ENCODE peak calls at places on chromosomes 16 and 17, in four cellular contexts. W is gastrocnemius medialis, L is upper lobe of left lung, J is left lung. D is an unnamed sample.
A peak's percentile ranks its signal among the peaks of the same experiment; 100 is the strongest.

GRCh38 chr16:14331020-14331419 is 259.9 kb downstream of the MRTFB start:
- DNase-seq in J (no peak), L (no peak), W (no peak), D (no peak)

GRCh38 chr16:58510776-58511628 is 4.3 kb upstream of the SETD6 start:
- DNase-seq in W (no peak), L (no peak), J (no peak), D (no peak)

GRCh38 chr17:29589524-29590260 is at the start of gene GIT1:
- DNase-seq in W (peak; percentile 75), L (peak; percentile 92), J (peak; percentile 86), D (peak; percentile 90)

GRCh38 chr17:58831780-58832179 is 76.1 kb downstream of the PPM1E start:
- DNase-seq in W (no peak), J (no peak), L (no peak), D (no peak)

GRCh38 chr17:56292010-56292409 is 138.7 kb downstream of the ANKFN1 start:
- DNase-seq in W (no peak), L (no peak), J (no peak), D (no peak)

GRCh38 chr17:57724038-57724728 is 20.9 kb downstream of the CCDC182 start:
- DNase-seq in W (no peak), J (no peak), L (no peak), D (no peak)

GRCh38 chr16:67431077-67431804 is at the start of gene HSD11B2:
- DNase-seq in L (peak; percentile 63), J (peak; percentile 57), W (no peak), D (no peak)

GRCh38 chr17:74975943-74976342 is 3.4 kb upstream of the HID1 start:
- DNase-seq in J (no peak), L (no peak), W (no peak), D (no peak)

GRCh38 chr16:11977206-11978041 is 890 bp downstream of the SNX29 start:
- DNase-seq in L (no peak), W (no peak), J (no peak), D (no peak)

GRCh38 chr16:71461686-71462648 is at the start of gene ZNF23:
- DNase-seq in L (peak; percentile 89), J (peak; percentile 90), W (peak; percentile 74), D (peak; percentile 64)

GRCh38 chr17:9897569-9897968 is 7.5 kb downstream of the RCVRN start:
- DNase-seq in W (no peak), L (no peak), J (no peak), D (no peak)

GRCh38 chr17:61179316-61179715 is 220.3 kb upstream of the TBX2 start:
- DNase-seq in J (no peak), W (no peak), L (no peak), D (no peak)

GRCh38 chr16:55710466-55710865 is 54.7 kb downstream of the SLC6A2 start:
- DNase-seq in J (no peak), W (no peak), L (no peak), D (no peak)

GRCh38 chr16:49081556-49081955 is 200.1 kb downstream of the CBLN1 start:
- DNase-seq in J (no peak), L (no peak), W (no peak), D (no peak)

GRCh38 chr17:74480290-74480689 is 13.9 kb downstream of the CD300A start:
- DNase-seq in L (no peak), W (no peak), J (no peak), D (no peak)

GRCh38 chr16:10028644-10029043 is 153.6 kb downstream of the GRIN2A start:
- DNase-seq in J (no peak), W (no peak), L (no peak), D (no peak)

GRCh38 chr17:22515599-22515998 is 823.3 kb downstream of the KCNJ18 start:
- DNase-seq in W (no peak), J (no peak), L (no peak), D (no peak)
- H3K9me3 ChIP-seq in W (no peaks in the 10 kb centered on the region), J (no peaks in the 10 kb centered on the region), L (no peaks in the 10 kb centered on the region), D (no peaks in the 10 kb centered on the region)

GRCh38 chr17:77025781-77026180 is 115.0 kb upstream of the SEC14L1 start:
- DNase-seq in J (no peak), W (no peak), L (no peak), D (no peak)

GRCh38 chr17:77032929-77033328 is 107.8 kb upstream of the SEC14L1 start:
- DNase-seq in W (no peak), L (no peak), J (no peak), D (no peak)

GRCh38 chr17:77028900-77029299 is 111.9 kb upstream of the SEC14L1 start:
- DNase-seq in W (no peak), L (no peak), J (no peak), D (no peak)

GRCh38 chr17:77022766-77023165 is 118.0 kb upstream of the SEC14L1 start:
- DNase-seq in L (no peak), J (no peak), W (no peak), D (no peak)

DNA sequence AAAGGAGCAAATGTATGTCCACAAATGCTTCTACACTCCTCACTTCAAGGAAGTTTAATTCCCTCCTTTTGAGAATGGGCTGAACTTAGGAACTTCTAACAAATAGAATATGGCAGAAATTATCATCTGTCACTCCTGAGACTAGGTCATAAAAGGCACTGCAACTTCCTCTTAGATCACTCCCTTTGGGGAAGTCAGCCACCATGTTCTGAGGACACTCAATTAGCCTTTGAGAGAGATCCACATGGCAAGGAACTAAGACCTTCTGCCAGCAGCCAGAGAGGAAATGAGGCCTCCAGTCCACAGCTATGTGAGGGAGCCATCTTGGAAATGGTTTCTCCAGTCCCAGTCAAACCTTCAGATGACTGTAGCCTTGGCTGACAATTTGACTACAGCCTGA is 113.5 kb upstream of the SEC14L1 start:
- DNase-seq in J (no peak), W (no peak), L (no peak), D (no peak)
- H3K9me3 ChIP-seq in J (no peaks in the 10 kb centered on the region), W (no peaks in the 10 kb centered on the region), L (peaks cover 7% of the 10 kb centered on the region), D (no peaks in the 10 kb centered on the region)

GRCh38 chr16:35516551-35516950 is 2057.1 kb downstream of the TP53TG3F start:
- DNase-seq in W (no peak), J (no peak), L (no peak), D (no peak)
- H3K9me3 ChIP-seq in W (no peaks in the 10 kb centered on the region), J (no peaks in the 10 kb centered on the region), L (no peaks in the 10 kb centered on the region), D (no peaks in the 10 kb centered on the region)

GRCh38 chr17:4028436-4028835 is 64.2 kb upstream of the ATP2A3 start:
- DNase-seq in J (no peak), W (no peak), L (no peak), D (no peak)
- H3K9me3 ChIP-seq in J (no peaks in the 10 kb centered on the region), W (no peaks in the 10 kb centered on the region), L (peaks cover 8% of the 10 kb centered on the region), D (peaks cover 4% of the 10 kb centered on the region)

DNA sequence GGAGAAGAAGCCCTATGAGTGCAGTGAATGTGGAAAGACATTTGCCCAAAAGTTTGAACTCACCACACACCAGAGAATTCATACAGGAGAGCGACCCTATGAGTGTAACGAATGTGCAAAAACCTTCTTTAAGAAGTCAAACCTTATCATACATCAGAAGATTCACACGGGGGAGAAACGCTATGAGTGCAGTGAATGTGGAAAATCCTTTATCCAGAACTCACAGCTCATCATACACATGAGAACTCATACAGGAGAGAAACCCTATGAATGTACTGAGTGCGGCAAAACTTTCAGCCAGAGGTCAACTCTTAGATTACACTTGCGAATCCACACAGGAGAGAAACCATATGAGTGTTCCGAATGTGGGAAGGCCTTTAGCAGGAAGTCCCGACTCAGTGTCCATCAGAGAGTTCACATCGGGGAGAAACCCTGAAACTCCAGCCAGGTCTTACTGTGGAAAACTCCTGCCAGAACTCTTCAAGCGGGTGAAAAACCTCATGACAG is 21.6 kb downstream of the ZFP1 start:
- DNase-seq in W (no peak), J (no peak), L (no peak), D (no peak)
- H3K9me3 ChIP-seq in W (peaks cover 9% of the 10 kb centered on the region), J (no peaks in the 10 kb centered on the region), L (peaks cover 27% of the 10 kb centered on the region), D (peaks cover 22% of the 10 kb centered on the region)

DNA sequence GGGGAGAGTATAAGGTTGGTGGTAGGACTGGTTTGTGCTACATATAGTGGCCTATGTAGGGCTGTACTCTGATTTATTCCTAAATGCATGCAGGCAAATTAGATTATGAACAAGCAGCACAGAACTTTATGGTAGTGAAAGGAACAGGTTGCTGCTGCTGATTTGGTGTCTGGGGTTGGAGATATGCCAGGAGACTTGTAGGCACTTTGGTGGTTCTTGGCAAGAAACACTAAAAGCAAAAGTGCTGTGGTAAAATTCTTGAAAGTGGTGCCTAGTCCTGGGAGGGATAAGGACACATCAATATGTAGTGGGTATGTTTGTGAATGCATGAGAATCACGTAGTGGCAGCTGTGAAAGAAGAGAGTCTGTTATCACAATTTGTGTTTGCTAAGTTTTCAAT is 2126.0 kb downstream of the TP53TG3F start:
- DNase-seq in J (no peak), L (no peak), W (no peak), D (no peak)
- H3K9me3 ChIP-seq in J (no peaks in the 10 kb centered on the region), L (no peaks in the 10 kb centered on the region), W (no peaks in the 10 kb centered on the region), D (no peaks in the 10 kb centered on the region)

GRCh38 chr16:68563631-68564366 is 24.7 kb downstream of the ZFP90 start:
- DNase-seq in J (no peak), W (no peak), L (no peak), D (no peak)
- H3K9me3 ChIP-seq in J (peaks cover 31% of the 10 kb centered on the region), W (peaks cover 47% of the 10 kb centered on the region), L (peaks cover 91% of the 10 kb centered on the region), D (peaks cover 47% of the 10 kb centered on the region)